ENCODE peak calls at places on chromosome 6, in four cellular contexts. U is heart left ventricle, E is PC-9, Z is psoas muscle. M is an unnamed sample.

GRCh38 chr6:156919819-156920379 is 142.7 kb downstream of the ARID1B start:
- DNase-seq in U (no peak), E (no peak), Z (no peak), M (no peak)

GRCh38 chr6:36685926-36686667 is 7.6 kb downstream of the CDKN1A start:
- DNase-seq in U (no peak), E (no peak), Z (peak; percentile 66), M (no peak)

GRCh38 chr6:142406131-142406530 is 104.3 kb downstream of the ADGRG6 start:
- DNase-seq in U (no peak), E (no peak), Z (no peak), M (no peak)

GRCh38 chr6:128569737-128570438 is 49.5 kb upstream of the PTPRK start:
- DNase-seq in U (no peak), E (peak; percentile 74), Z (no peak), M (no peak)

GRCh38 chr6:148628251-148628650 is 118.6 kb upstream of the UST start:
- DNase-seq in U (no peak), E (no peak), Z (no peak), M (no peak)

GRCh38 chr6:32876603-32877002 is 22.6 kb downstream of the PSMB9 start:
- DNase-seq in U (no peak), E (no peak), Z (no peak), M (no peak)

GRCh38 chr6:100691972-100692371 is 189.2 kb downstream of the ASCC3 start:
- DNase-seq in U (no peak), E (no peak), Z (no peak), M (no peak)

GRCh38 chr6:159134701-159135364 is 34.4 kb upstream of the FNDC1 start:
- DNase-seq in U (peak; percentile 52), E (peak; percentile 54), Z (peak; percentile 66), M (peak; percentile 77)

GRCh38 chr6:44051516-44051915 is 75.7 kb downstream of the MRPL14 start:
- DNase-seq in U (no peak), E (peak; percentile 69), Z (no peak), M (no peak)

GRCh38 chr6:53734473-53735299 is 60.1 kb upstream of the LRRC1 start:
- DNase-seq in U (no peak), E (peak; percentile 59), Z (no peak), M (no peak)

GRCh38 chr6:156729248-156729647 is 47.9 kb upstream of the ARID1B start:
- DNase-seq in U (no peak), E (peak; percentile 9), Z (no peak), M (no peak)

GRCh38 chr6:20409427-20409971 is 7.8 kb downstream of the E2F3 start:
- DNase-seq in U (no peak), E (no peak), Z (no peak), M (no peak)

GRCh38 chr6:44073612-44074382 is 53.5 kb downstream of the MRPL14 start:
- DNase-seq in U (no peak), E (no peak), Z (no peak), M (peak; percentile 6)

GRCh38 chr6:40586800-40587201 is 363 bp downstream of the LRFN2 start:
- DNase-seq in U (no peak), E (no peak), Z (peak; percentile 51), M (peak; percentile 26)

GRCh38 chr6:40900791-40901190 is 138.2 kb downstream of the UNC5CL start:
- DNase-seq in U (peak; percentile 53), E (no peak), Z (no peak), M (no peak)

GRCh38 chr6:92979281-92979680 is 440.1 kb downstream of the EPHA7 start:
- DNase-seq in U (no peak), E (no peak), Z (no peak), M (no peak)

GRCh38 chr6:15628499-15629131 is 34.2 kb downstream of the DTNBP1 start:
- DNase-seq in U (no peak), E (no peak), Z (no peak), M (no peak)

GRCh38 chr6:62035952-62036351 is 250.1 kb downstream of the KHDRBS2 start:
- DNase-seq in U (no peak), E (no peak), Z (no peak), M (no peak)

GRCh38 chr6:142474446-142475289 is 172.9 kb downstream of the ADGRG6 start:
- DNase-seq in U (no peak), E (peak; percentile 71), Z (no peak), M (peak; percentile 57)

GRCh38 chr6:42279966-42280629 is 62.4 kb upstream of the MRPS10 start:
- DNase-seq in U (peak; percentile 68), E (no peak), Z (peak; percentile 63), M (no peak)

GRCh38 chr6:13910443-13910842 is 14.3 kb upstream of the RNF182 start:
- DNase-seq in U (no peak), E (no peak), Z (no peak), M (no peak)
- H3K4me3 ChIP-seq in U (no peak overlapping the region), E (no peak overlapping the region), Z (no peak overlapping the region), M (no peak overlapping the region)

DNA sequence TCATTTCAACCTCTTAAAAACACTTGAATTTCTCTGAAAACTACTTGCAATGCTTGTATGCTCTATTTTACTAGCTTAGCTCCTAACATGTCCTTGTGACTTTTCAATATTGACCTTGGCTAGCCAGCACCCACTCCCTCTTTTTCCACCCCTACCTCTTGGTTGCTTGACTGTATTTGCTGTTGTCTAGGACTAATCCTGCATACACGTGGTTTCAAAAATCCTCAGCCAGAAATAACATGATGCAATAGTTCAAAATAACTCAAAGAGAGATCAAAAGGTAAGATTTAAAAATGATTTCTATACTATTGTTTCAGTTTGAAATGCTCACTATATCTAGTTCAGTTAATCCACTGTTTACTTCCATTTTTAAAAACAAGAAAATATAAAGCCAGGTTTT is 102.3 kb upstream of the TBX18 start:
- DNase-seq in U (no peak), E (no peak), Z (no peak), M (no peak)
- H3K27ac ChIP-seq in U (no peak overlapping the region), E (no peak overlapping the region), Z (no peak overlapping the region), M (no peak overlapping the region)

DNA sequence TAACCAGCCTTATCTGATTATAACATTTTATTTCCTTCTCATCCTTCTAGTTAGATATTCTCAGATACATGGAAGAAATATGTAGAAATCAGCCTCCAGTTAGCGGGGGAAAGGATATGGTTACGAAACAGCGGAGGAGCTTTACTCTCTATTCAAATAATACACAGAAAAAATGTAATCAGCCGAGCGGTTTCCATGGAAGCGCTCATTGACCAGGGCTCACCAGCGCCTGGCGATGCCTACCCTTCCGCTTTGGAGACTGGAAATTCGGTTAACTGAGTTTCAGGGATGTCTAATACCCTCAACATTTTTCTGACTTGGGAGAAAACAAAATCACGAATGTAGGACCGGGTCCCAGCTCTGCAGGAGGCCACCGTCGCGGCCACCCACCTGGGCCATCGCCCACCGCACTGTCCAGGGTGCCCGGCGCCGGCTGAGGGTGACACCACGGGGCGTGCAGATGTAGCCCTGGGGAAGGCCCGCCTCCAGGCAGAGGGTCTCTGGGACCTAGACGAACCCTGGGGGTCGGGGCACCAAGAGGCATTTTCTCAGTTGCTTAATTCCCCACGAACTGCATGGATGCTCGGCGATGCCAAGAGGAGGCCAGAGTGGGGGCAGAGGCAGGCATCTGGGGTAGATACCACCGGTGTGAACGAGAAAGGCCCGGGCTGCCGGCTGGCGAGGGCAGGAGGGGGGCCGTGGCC is 1.7 kb downstream of the PRR18 start:
- DNase-seq in U (no peak), E (no peak), Z (no peak), M (no peak)
- H3K27me3 ChIP-seq in U (peaks cover 68% of the 10 kb centered on the region), E (peaks cover 12% of the 10 kb centered on the region), Z (peaks cover 42% of the 10 kb centered on the region), M (no peaks in the 10 kb centered on the region)

DNA sequence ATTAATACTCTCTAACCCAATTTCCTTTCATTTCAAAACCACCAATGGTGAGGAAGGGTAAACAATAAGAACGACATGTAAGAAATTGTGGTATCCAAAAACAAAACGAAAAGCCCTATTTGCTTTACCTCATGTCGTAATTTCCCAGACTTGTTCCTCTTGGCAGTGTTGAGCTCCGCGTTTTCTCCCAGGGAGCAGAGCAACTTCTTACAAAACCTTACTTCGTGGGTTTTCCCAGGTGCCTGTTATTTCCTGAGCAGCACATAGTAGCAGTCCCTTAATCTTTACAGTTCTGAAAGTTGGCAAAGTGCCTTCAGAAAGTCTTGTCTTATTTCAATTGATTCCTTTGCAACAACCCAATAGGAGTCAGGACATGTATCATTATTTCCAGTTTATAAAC is 207.9 kb upstream of the MARCKS start:
- DNase-seq in U (no peak), E (no peak), Z (no peak), M (no peak)
- H3K4me3 ChIP-seq in U (no peak overlapping the region), E (no peak overlapping the region), Z (no peak overlapping the region), M (no peak overlapping the region)

GRCh38 chr6:73667798-73668197 is 14.0 kb upstream of the SLC17A5 start:
- DNase-seq in U (no peak), E (no peak), Z (no peak), M (no peak)

GRCh38 chr6:73666393-73666792 is 12.6 kb upstream of the SLC17A5 start:
- DNase-seq in U (no peak), E (no peak), Z (no peak), M (no peak)

GRCh38 chr6:73669005-73669404 is 15.2 kb upstream of the SLC17A5 start:
- DNase-seq in U (no peak), E (no peak), Z (no peak), M (no peak)

DNA sequence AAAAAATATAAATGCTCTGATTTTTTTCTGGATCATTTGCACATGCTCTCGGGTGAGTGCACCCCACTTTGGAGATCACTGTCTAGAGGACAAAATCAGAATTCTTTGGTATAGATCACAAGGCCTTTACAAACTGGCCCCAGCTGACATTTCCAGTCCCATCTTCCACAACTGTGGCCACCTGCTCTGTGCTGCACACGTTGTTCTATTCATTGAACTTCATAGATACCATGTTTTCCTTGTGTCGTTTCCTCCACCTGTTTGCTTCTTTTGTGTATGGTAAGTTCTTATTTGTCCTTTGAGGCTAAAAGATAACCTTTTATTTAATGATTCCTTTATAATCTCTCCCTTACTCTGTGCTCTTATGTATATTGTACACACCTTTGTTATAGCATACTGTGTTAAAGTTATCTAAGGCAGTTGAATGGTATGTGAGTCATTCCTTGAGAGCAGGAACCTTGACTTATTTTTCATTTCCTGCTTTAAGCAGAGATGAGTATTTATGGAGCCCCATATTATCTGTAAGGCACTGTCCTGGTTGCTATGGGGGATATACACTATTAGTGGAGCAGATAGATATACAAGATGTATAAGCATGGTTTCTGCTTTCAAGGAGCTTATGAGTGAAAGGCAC is 12.0 kb upstream of the SLC17A5 start:
- DNase-seq in U (no peak), E (no peak), Z (no peak), M (no peak)
- H3K27ac ChIP-seq in U (no peak overlapping the region), E (peak overlapping the region; percentile 39), Z (no peak overlapping the region), M (no peak overlapping the region)

M was measured in naive thymus-derived CD4-positive, alpha-beta T cell.